ENCODE peak calls at places on chromosomes 3 and 15, in four cellular contexts. P, W, V and Z are unnamed samples.

GRCh38 chr15:40901053-40901443 is 6.8 kb downstream of the VPS18 start:
- DNase-seq in P (no peak), W (no peak), V (no peak), Z (no peak)

GRCh38 chr3:128368626-128369025 is 98.1 kb downstream of the DNAJB8 start:
- DNase-seq in P (no peak), W (no peak), V (no peak), Z (no peak)

GRCh38 chr15:44227584-44227983 is 32.5 kb upstream of the FRMD5 start:
- DNase-seq in P (no peak), W (no peak), V (no peak), Z (no peak)

GRCh38 chr15:74041311-74041756 is 41.0 kb downstream of the GOLGA6A start:
- DNase-seq in P (no peak), W (no peak), V (no peak), Z (no peak)

GRCh38 chr3:47485812-47486211 is 10.1 kb upstream of the SCAP start:
- DNase-seq in P (no peak), W (no peak), V (no peak), Z (no peak)

GRCh38 chr3:30277494-30277893 is 328.9 kb upstream of the TGFBR2 start:
- DNase-seq in P (no peak), W (no peak), V (no peak), Z (no peak)

GRCh38 chr15:48785195-48785594 is 25.7 kb downstream of the CEP152 start:
- DNase-seq in P (no peak), W (no peak), V (no peak), Z (no peak)

GRCh38 chr3:69271098-69271497 is 114.8 kb downstream of the FRMD4B start:
- DNase-seq in P (no peak), W (peak; percentile 85), V (no peak), Z (no peak)

GRCh38 chr3:120745466-120745865 is 2.9 kb downstream of the GTF2E1 start:
- DNase-seq in P (no peak), W (no peak), V (no peak), Z (no peak)

GRCh38 chr15:28260722-28261121 is 61.3 kb downstream of the HERC2 start:
- DNase-seq in P (no peak), W (no peak), V (no peak), Z (no peak)

GRCh38 chr15:99454941-99455795 is 110.6 kb upstream of the MEF2A start:
- DNase-seq in P (peak; percentile 96), W (no peak), V (no peak), Z (no peak)

GRCh38 chr3:57983734-57984518 is 24.3 kb upstream of the FLNB start:
- DNase-seq in P (peak; percentile 90), W (no peak), V (no peak), Z (peak; percentile 34)

GRCh38 chr15:88242586-88242985 is 14.0 kb downstream of the NTRK3 start:
- DNase-seq in P (no peak), W (no peak), V (no peak), Z (no peak)

GRCh38 chr3:47523310-47524073 is 10.0 kb upstream of the ELP6 start:
- DNase-seq in P (no peak), W (no peak), V (no peak), Z (no peak)

GRCh38 chr3:99537416-99537815 is 101.0 kb upstream of the COL8A1 start:
- DNase-seq in P (no peak), W (no peak), V (no peak), Z (no peak)

GRCh38 chr15:34650177-34650576 is 66.7 kb upstream of the GOLGA8B start:
- DNase-seq in P (peak; percentile 81), W (no peak), V (no peak), Z (no peak)

GRCh38 chr3:27134165-27134796 is 234.9 kb downstream of the NEK10 start:
- DNase-seq in P (peak; percentile 52), W (peak; percentile 30), V (peak; percentile 39), Z (peak; percentile 27)

GRCh38 chr3:111333642-111334041 is 208.4 kb upstream of the CD96 start:
- DNase-seq in P (peak; percentile 45), W (no peak), V (no peak), Z (no peak)

GRCh38 chr3:16456784-16457415 is 56.6 kb downstream of the RFTN1 start:
- DNase-seq in P (peak; percentile 94), W (peak; percentile 89), V (no peak), Z (no peak)

GRCh38 chr15:71366926-71367325 is 251.7 kb downstream of the THSD4 start:
- DNase-seq in P (peak; percentile 11), W (no peak), V (no peak), Z (no peak)

GRCh38 chr3:13688824-13689223 is 139.9 kb downstream of the FBLN2 start:
- DNase-seq in P (no peak), W (no peak), V (no peak), Z (no peak)

GRCh38 chr15:92395557-92395956 is 1.9 kb downstream of the ST8SIA2 start:
- DNase-seq in P (no peak), W (no peak), V (no peak), Z (no peak)

GRCh38 chr3:27722957-27723802 is 1.1 kb upstream of the EOMES start:
- DNase-seq in P (no peak), W (no peak), V (no peak), Z (no peak)

GRCh38 chr15:62625421-62626033 is 417.0 kb upstream of the TPM1 start:
- DNase-seq in P (no peak), W (no peak), V (no peak), Z (no peak)

GRCh38 chr15:87121357-87121756 is 1041.7 kb downstream of the AGBL1 start:
- DNase-seq in P (no peak), W (peak; percentile 4), V (no peak), Z (no peak)

GRCh38 chr3:179929091-179929529 is 107.6 kb downstream of the PEX5L start:
- DNase-seq in P (peak; percentile 55), W (no peak), V (no peak), Z (no peak)

GRCh38 chr3:152461460-152461859 is 192.7 kb downstream of the MBNL1 start:
- DNase-seq in P (no peak), W (no peak), V (no peak), Z (no peak)

GRCh38 chr3:74824366-74824765 is 209.9 kb upstream of the CNTN3 start:
- DNase-seq in P (no peak), W (no peak), V (no peak), Z (no peak)

GRCh38 chr15:34354286-34354685 is 11.2 kb downstream of the NUTM1 start:
- DNase-seq in P (no peak), W (no peak), V (no peak), Z (no peak)

GRCh38 chr3:64161481-64161952 is 63.7 kb downstream of the PRICKLE2 start:
- DNase-seq in P (no peak), W (peak; percentile 50), V (no peak), Z (no peak)

GRCh38 chr15:60511351-60512157 is 32.6 kb upstream of the ICE2 start:
- DNase-seq in P (no peak), W (no peak), V (no peak), Z (no peak)

GRCh38 chr3:3196148-3196861 is 16.8 kb upstream of the CRBN start:
- DNase-seq in P (peak; percentile 22), W (no peak), V (no peak), Z (no peak)

GRCh38 chr3:51384730-51385473 is at the start of gene MANF:
- DNase-seq in P (peak; percentile 98), W (peak; percentile 93), V (peak; percentile 94), Z (peak; percentile 89)
- TF ChIP-seq CTCF in P (no peak), W (no peak), V (no peak), Z (no peak)

DNA sequence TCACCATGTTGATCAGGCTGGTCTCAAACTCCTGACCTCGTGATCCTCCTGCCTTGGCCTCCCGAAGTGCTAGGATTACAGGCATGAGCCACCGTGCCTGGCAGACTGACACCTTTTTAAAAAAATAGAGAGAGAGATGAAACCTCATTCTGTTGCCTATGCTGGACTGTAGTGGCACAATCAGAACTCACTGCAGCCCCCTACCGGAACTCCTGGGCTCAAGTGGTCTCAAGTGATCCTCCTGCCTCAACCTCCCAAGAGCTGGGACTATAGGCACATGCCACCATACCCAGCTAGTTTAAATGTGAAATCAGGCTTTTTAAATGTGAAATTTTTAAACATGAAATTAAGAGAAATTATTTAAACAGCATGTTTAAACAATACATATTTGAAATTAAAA is 265.2 kb upstream of the UBE2E1 start:
- DNase-seq in P (no peak), W (no peak), V (no peak), Z (no peak)
- TF ChIP-seq CTCF in P (no peak), W (no peak), V (no peak), Z (no peak)

DNA sequence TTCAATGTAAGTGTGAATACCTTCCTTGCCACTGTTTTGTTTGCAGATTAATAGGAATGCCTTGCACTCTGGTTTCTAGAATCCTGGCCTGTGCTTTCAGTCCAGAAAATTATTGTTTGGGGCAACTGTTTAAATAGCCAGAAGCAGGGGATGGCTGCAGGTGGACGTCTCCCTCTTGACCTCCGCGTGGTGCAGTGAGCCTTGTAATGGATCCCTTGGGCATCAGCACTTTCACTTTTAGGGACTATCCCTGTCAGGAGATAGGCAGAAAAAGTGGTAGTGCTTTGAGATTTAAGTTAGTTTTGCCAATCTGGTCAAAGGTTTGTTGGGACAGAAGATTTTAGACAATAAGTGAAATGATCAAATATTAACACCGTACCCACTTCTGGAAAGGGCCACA is 178.6 kb upstream of the BHLHE40 start:
- DNase-seq in P (no peak), W (no peak), V (no peak), Z (no peak)
- TF ChIP-seq CTCF in P (no peak), W (no peak), V (no peak), Z (no peak)

DNA sequence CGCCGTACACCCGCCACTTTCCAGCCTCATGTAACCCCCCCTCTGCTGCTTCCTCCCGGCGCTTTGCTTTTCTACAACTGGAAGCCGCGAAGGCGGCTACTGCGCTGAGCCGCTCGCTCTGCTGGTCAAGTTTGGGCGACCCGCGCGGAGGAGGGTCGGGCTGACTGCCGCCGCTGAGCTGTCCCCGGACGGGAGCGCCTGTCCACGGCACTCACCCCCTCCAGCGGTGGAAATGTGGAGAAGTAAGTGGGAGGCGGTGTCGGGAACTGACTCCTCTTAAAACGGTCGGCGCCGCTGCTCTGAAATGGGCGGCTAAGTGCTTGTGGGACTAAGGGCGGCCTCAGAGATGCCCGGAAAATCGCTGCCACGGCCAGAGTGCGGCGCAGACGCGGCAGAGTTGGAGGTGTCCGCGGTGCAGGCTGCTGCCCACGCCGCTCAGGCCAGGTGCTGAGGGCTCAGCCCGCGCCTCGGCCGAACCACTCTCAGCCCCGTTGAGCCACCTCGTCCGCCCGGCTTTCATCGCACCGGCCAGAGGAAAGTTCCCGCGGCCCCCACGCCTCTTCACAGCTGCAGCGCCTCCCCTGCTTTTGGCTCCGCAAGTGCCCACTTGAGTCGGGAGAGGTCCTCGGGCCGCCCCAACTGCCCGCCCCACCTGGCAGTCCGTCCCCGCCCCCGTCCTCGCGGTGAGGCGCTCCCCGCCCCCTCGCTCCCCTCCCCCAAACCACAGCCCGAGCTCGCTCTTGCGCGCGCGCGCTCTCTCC is 394 bp upstream of the EPHA6 start:
- DNase-seq in P (peak; percentile 4), W (peak; percentile 70), V (no peak), Z (no peak)
- TF ChIP-seq CTCF in P (peak; percentile 43), W (peak; percentile 50), V (peak; percentile 20), Z (no peak)

GRCh38 chr15:68265086-68265485 is 12.5 kb upstream of the FEM1B start:
- DNase-seq in P (no peak), W (no peak), V (no peak), Z (no peak)
- TF ChIP-seq CTCF in P (no peak), W (no peak), V (no peak), Z (no peak)

GRCh38 chr3:66196633-66197032 is 24.2 kb upstream of the SLC25A26 start:
- DNase-seq in P (no peak), W (no peak), V (no peak), Z (no peak)
- TF ChIP-seq CTCF in P (peak; percentile 7), W (peak; percentile 22), V (peak; percentile 33), Z (no peak)